ENCODE peak calls at places on chromosome 20, in ten cellular contexts. J, U, D, E, Q, S, K, Y, X and R are unnamed samples.

GRCh38 chr20:56608376-56608775 is 20.7 kb upstream of the TFAP2C start:
- DNase-seq in J (no peak), U (no peak), D (no peak), E (no peak), Q (no peak), S (no peak), K (no peak), Y (no peak), X (no peak), R (no peak)

GRCh38 chr20:12925863-12926547 is 82.8 kb upstream of the SPTLC3 start:
- DNase-seq in J (no peak), U (no peak), D (peak), E (no peak), Q (no peak), S (no peak), K (no peak), Y (no peak), X (no peak), R (no peak)

GRCh38 chr20:32451682-32452461 is 93.7 kb downstream of the ASXL1 start:
- DNase-seq in J (no peak), U (no peak), D (no peak), E (no peak), Q (no peak), S (no peak), K (peak), Y (no peak), X (no peak), R (no peak)

GRCh38 chr20:61718361-61718760 is 347.3 kb downstream of the TAF4 start:
- DNase-seq in J (no peak), U (no peak), D (no peak), E (no peak), Q (no peak), S (no peak), K (no peak), Y (no peak), X (no peak), R (no peak)

GRCh38 chr20:11217322-11217989 is 543.7 kb upstream of the JAG1 start:
- DNase-seq in J (no peak), U (no peak), D (peak), E (no peak), Q (no peak), S (no peak), K (no peak), Y (no peak), X (no peak), R (no peak)

GRCh38 chr20:46101957-46102356 is 12.2 kb upstream of the NCOA5 start:
- DNase-seq in J (no peak), U (no peak), D (no peak), E (no peak), Q (no peak), S (no peak), K (no peak), Y (no peak), X (no peak), R (no peak)

GRCh38 chr20:51400051-51400926 is 142.2 kb downstream of the NFATC2 start:
- DNase-seq in J (no peak), U (peak), D (no peak), E (no peak), Q (no peak), S (no peak), K (peak), Y (no peak), X (no peak), R (no peak)

GRCh38 chr20:10131612-10132345 is 86.9 kb upstream of the SNAP25 start:
- DNase-seq in J (peak), U (peak), D (no peak), E (no peak), Q (peak), S (peak), K (no peak), Y (no peak), X (no peak), R (no peak)

GRCh38 chr20:32007787-32008616 is 2.2 kb upstream of the CCM2L start:
- DNase-seq in J (no peak), U (no peak), D (peak), E (no peak), Q (no peak), S (no peak), K (peak), Y (no peak), X (no peak), R (no peak)

GRCh38 chr20:39146394-39146793 is 184.2 kb downstream of the DHX35 start:
- DNase-seq in J (no peak), U (no peak), D (no peak), E (no peak), Q (no peak), S (no peak), K (no peak), Y (no peak), X (no peak), R (no peak)

GRCh38 chr20:41081276-41081814 is 52.7 kb downstream of the TOP1 start:
- DNase-seq in J (no peak), U (no peak), D (no peak), E (no peak), Q (no peak), S (no peak), K (no peak), Y (no peak), X (no peak), R (no peak)

GRCh38 chr20:49797292-49797628 is 15.4 kb upstream of the SLC9A8 start:
- DNase-seq in J (no peak), U (no peak), D (no peak), E (no peak), Q (peak), S (no peak), K (no peak), Y (no peak), X (no peak), R (no peak)

GRCh38 chr20:41169791-41170351 is 32.5 kb downstream of the PLCG1 start:
- DNase-seq in J (no peak), U (peak), D (no peak), E (no peak), Q (no peak), S (no peak), K (peak), Y (no peak), X (no peak), R (no peak)

GRCh38 chr20:5767493-5768098 is 17.4 kb downstream of the SHLD1 start:
- DNase-seq in J (no peak), U (no peak), D (no peak), E (no peak), Q (no peak), S (peak), K (no peak), Y (no peak), X (no peak), R (no peak)

GRCh38 chr20:32731882-32732266 is 11.4 kb downstream of the COMMD7 start:
- DNase-seq in J (no peak), U (no peak), D (no peak), E (peak), Q (no peak), S (no peak), K (no peak), Y (peak), X (no peak), R (no peak)

GRCh38 chr20:2462484-2462883 is 8.1 kb downstream of the SNRPB start:
- DNase-seq in J (no peak), U (no peak), D (no peak), E (no peak), Q (no peak), S (no peak), K (no peak), Y (no peak), X (no peak), R (no peak)

GRCh38 chr20:2465100-2465499 is 5.5 kb downstream of the SNRPB start:
- DNase-seq in J (no peak), U (no peak), D (no peak), E (no peak), Q (no peak), S (no peak), K (no peak), Y (no peak), X (no peak), R (no peak)

GRCh38 chr20:2460752-2461424 is 9.7 kb downstream of the SNRPB start:
- DNase-seq in J (no peak), U (no peak), D (no peak), E (no peak), Q (no peak), S (no peak), K (no peak), Y (no peak), X (no peak), R (no peak)

GRCh38 chr20:2467412-2467811 is 3.2 kb downstream of the SNRPB start:
- DNase-seq in J (no peak), U (no peak), D (no peak), E (no peak), Q (no peak), S (no peak), K (no peak), Y (no peak), X (no peak), R (no peak)

GRCh38 chr20:2463616-2464365 is 6.8 kb downstream of the SNRPB start:
- DNase-seq in J (no peak), U (no peak), D (no peak), E (no peak), Q (no peak), S (no peak), K (no peak), Y (no peak), X (no peak), R (no peak)
- TF ChIP-seq POLR2AphosphoS5 in J (no peak), U (no peak), D (no peak), E (peak), Q (no peak), S (no peak), K (peak), Y (no peak), X (no peak), R (no peak)

GRCh38 chr20:4685923-4686221 is 35.8 kb upstream of the PRND start:
- DNase-seq in J (no peak), U (no peak), D (no peak), E (no peak), Q (no peak), S (no peak), K (no peak), Y (no peak), X (no peak), R (no peak)

GRCh38 chr20:4689224-4689623 is 32.5 kb upstream of the PRND start:
- DNase-seq in J (no peak), U (no peak), D (no peak), E (no peak), Q (no peak), S (no peak), K (no peak), Y (peak), X (no peak), R (no peak)

GRCh38 chr20:4691753-4692152 is 30.0 kb upstream of the PRND start:
- DNase-seq in J (no peak), U (no peak), D (peak), E (peak), Q (no peak), S (no peak), K (no peak), Y (no peak), X (no peak), R (no peak)

GRCh38 chr20:4684837-4685413 is 36.8 kb upstream of the PRND start:
- DNase-seq in J (no peak), U (no peak), D (no peak), E (peak), Q (peak), S (no peak), K (no peak), Y (no peak), X (peak), R (no peak)

GRCh38 chr20:4688342-4688741 is 33.4 kb upstream of the PRND start:
- DNase-seq in J (no peak), U (no peak), D (no peak), E (no peak), Q (no peak), S (no peak), K (no peak), Y (no peak), X (no peak), R (no peak)
- H3K4me3 ChIP-seq in J (no peak), U (no peak), D (no peak), E (no peak), Q (no peak), S (no peak), K (no peak), Y (no peak), X (no peak), R (no peak)

GRCh38 chr20:25277051-25277801 is 29.3 kb downstream of the PYGB start:
- DNase-seq in J (peak), U (peak), D (no peak), E (no peak), Q (peak), S (no peak), K (peak), Y (no peak), X (no peak), R (no peak)
- H3K27ac ChIP-seq in J (no peak), U (peak), D (no peak), E (no peak), Q (peak), S (no peak), K (no peak), Y (no peak), X (no peak), R (no peak)

GRCh38 chr20:44911264-44911921 is 1.5 kb downstream of the PABPC1L start:
- DNase-seq in J (no peak), U (peak), D (peak), E (peak), Q (no peak), S (peak), K (peak), Y (no peak), X (peak), R (no peak)

GRCh38 chr20:44910690-44911262 is 916 bp downstream of the PABPC1L start:
- DNase-seq in J (no peak), U (no peak), D (no peak), E (peak), Q (no peak), S (no peak), K (no peak), Y (no peak), X (no peak), R (peak)

GRCh38 chr20:44912189-44912588 is 2.3 kb downstream of the PABPC1L start:
- DNase-seq in J (no peak), U (no peak), D (no peak), E (no peak), Q (no peak), S (no peak), K (no peak), Y (no peak), X (no peak), R (no peak)

GRCh38 chr20:44909872-44910689 is at the start of gene PABPC1L:
- DNase-seq in J (peak), U (peak), D (no peak), E (peak), Q (peak), S (peak), K (peak), Y (no peak), X (peak), R (peak)

DNA sequence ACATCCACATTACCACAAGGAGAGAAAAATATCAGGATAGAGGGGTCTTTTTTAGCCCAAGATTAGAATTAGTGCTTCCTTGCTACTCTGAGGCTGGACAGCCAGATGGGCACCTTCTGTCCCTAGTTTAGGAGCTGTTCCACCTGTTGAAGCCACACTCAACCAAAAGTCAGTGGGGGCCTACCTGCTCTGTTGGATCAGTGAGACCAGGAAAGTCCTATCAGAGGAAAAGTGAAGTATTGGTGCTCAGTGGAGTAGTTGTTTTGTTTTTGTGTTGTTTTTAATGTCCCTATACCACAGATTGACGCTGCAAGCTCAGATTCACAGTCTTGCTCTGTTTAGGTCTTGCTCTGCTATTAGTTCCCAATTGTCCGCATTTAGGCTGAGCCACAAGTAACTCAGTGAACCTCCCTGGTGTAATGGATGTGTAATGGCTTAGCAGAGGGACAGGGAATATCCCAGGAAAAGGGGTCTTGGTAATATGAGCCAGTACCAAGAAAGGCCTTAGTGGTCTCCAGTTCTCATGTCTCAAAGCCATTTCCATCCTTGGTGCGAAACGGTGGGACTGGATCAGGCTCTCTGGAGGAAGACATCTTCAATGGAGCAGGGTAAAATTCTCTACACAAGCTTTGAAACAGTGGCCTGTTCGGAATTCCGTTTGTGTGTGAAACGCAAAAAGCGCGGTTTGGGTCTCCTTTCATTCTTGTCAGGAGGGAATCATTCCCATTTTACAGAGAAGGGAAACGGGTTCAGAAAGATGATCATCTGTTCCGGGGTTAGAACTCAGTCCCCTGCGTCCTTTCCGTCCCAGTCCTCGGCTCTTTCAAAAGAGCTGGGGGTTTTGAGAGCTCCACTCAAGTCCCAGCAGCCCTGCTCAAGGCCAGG is 631 bp upstream of the PABPC1L start:
- DNase-seq in J (no peak), U (no peak), D (no peak), E (no peak), Q (no peak), S (no peak), K (no peak), Y (no peak), X (no peak), R (peak)
- TF ChIP-seq POLR2AphosphoS5 in J (no peak), U (no peak), D (no peak), E (no peak), Q (no peak), S (no peak), K (no peak), Y (no peak), X (no peak), R (no peak)